ENCODE peak calls at places on chromosomes 4 and X, in five cellular contexts. W is A549, N is ovary, V is GM12891, D is IMR-90. B is an unnamed sample.
A peak's percentile ranks its signal among the peaks of the same experiment; 100 is the strongest.

GRCh38 chrX:10677490-10677889 is 57.1 kb upstream of the MID1 start:
- DNase-seq in W (no peak), N (no peak), V (no peak), D (no peak), B (no peak)

GRCh38 chrX:87265518-87265917 is 252.1 kb upstream of the KLHL4 start:
- DNase-seq in W (no peak), N (no peak), V (no peak), D (no peak), B (no peak)

GRCh38 chrX:68732906-68733493 is 85.5 kb downstream of the STARD8 start:
- DNase-seq in W (peak; percentile 38), N (peak; percentile 26), V (no peak), D (peak; percentile 31), B (no peak)

GRCh38 chr4:87153078-87153477 is 67.3 kb downstream of the KLHL8 start:
- DNase-seq in W (no peak), N (no peak), V (no peak), D (no peak), B (no peak)

GRCh38 chr4:156144961-156145360 is 191.3 kb upstream of the CTSO start:
- DNase-seq in W (no peak), N (no peak), V (no peak), D (no peak), B (no peak)

GRCh38 chrX:16560173-16560572 is 89.8 kb upstream of the S100G start:
- DNase-seq in W (no peak), N (no peak), V (no peak), D (no peak), B (no peak)

GRCh38 chrX:84188320-84188834 is 378 bp upstream of the RPS6KA6 start:
- DNase-seq in W (peak; percentile 48), N (peak; percentile 65), V (peak; percentile 0), D (peak; percentile 64), B (no peak)

GRCh38 chrX:114065612-114066178 is 518.2 kb upstream of the HTR2C start:
- DNase-seq in W (no peak), N (no peak), V (no peak), D (no peak), B (no peak)

GRCh38 chrX:148049441-148049840 is 68.3 kb downstream of the FMR1NB start:
- DNase-seq in W (peak; percentile 1), N (no peak), V (no peak), D (peak; percentile 18), B (no peak)

GRCh38 chr4:112765317-112765989 is 128.5 kb downstream of the LARP7 start:
- DNase-seq in W (no peak), N (no peak), V (peak; percentile 30), D (peak; percentile 18), B (no peak)

GRCh38 chrX:154827624-154828408 is 6.6 kb downstream of the SMIM9 start:
- DNase-seq in W (no peak), N (no peak), V (no peak), D (no peak), B (no peak)
- TF ChIP-seq POLR2A in W (no peak), N (no peak), V (no peak), D (no peak), B (no peak)

GRCh38 chr4:8199594-8200301 is 658 bp downstream of the SH3TC1 start:
- DNase-seq in W (peak; percentile 28), N (no peak), V (no peak), D (no peak), B (no peak)

GRCh38 chr4:8198906-8199593 is at the start of gene SH3TC1:
- DNase-seq in W (peak; percentile 86), N (peak; percentile 77), V (peak; percentile 89), D (peak; percentile 86), B (peak; percentile 69)

GRCh38 chr4:8202108-8202507 is 3.0 kb downstream of the SH3TC1 start:
- DNase-seq in W (no peak), N (no peak), V (no peak), D (no peak), B (no peak)

GRCh38 chr4:8201341-8201781 is 2.3 kb downstream of the SH3TC1 start:
- DNase-seq in W (no peak), N (no peak), V (peak; percentile 68), D (no peak), B (no peak)

GRCh38 chr4:8200302-8200975 is 1.3 kb downstream of the SH3TC1 start:
- DNase-seq in W (no peak), N (no peak), V (no peak), D (peak; percentile 31), B (peak; percentile 63)
- TF ChIP-seq POLR2A in W (no peak), N (no peak), V (no peak), D (no peak), B (peak; percentile 31)

DNA sequence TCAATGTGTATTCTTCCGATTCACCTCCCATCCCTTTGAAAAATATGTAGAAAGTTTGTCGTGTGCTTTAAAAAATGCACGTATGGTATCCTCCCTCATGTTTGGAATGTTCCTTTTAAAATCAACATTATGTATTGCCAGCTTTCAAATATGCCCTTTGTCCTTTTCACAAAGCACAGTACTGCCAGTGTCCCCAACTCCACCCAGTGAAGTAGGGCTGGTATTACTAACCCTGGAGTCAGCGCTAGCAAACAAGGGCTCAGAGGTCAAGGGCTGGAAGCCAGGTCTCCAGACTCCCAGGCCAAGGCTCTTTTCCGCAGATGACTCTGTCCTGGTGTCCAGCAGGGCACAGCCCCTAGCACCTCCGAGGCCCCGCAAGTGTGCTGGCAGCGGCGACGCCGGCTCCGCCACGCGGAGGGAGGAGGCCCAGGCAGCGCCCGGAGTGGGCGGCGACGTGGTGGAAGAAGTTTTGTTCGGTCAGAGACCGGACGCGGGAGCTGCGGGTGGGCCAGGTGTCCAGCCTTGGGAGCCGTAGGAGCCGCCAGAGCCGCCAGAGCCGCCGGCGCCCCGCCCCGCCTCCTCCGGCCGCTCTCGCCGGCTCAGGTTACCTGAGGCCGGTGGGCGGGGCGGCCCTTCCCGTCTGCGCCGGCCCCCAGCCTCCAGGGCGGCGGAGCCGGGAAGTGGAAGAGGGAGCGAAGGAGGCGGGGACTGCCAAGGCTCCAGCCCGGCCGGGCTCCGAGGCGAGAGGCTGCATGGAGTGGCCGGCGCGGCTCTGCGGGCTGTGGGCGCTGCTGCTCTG is at the start of gene IL13RA1:
- DNase-seq in W (peak; percentile 74), N (peak; percentile 76), V (no peak), D (peak; percentile 76), B (peak; percentile 46)
- TF ChIP-seq POLR2A in W (peak; percentile 65), N (peak; percentile 49), V (no peak), D (peak; percentile 77), B (peak; percentile 66)

DNA sequence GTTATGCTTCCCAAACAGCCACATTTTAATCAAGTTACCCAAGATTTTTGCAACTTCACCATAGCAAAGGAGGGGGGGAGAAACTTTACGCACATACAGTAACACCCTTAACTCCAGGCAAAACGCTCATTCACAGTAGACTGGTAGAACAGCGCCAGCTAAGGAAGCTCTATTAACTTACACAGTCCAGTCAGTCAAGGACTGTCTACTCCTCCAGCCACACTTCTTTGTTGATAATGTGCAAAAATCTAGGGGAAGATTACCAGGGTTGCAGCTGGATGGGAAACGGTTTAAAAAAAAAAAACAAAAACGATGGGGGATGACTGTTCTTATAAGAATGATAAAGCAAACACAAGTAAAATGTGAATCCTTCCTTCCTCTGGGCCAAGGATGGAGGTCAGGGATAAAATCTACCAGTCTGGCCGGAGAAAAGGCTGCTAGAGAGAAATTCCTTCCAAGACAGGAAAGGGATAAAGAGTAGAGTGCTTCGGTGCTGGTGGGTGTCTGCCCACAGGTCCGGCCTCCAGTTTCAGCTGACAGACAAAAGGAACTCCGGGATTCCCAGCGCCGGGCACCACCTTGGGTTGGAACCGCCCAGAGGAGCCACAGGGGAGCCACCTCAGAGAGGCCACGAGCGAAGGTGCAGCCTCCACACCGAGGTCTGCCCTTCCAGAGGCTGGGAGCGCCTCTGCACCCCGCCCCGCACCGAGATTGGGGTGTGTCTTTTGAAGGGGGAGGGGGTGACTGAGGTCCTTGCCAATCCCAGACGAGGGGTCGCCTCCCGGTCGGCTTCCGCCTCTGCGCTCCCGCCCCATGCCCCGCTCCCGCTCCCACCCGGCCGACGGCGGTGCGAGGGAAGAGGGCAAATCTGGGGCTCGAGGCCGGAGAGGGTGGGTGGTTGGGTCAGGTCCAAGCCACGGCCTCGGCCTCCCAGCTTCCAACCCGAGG is 789 bp downstream of the ANKRD50 start:
- DNase-seq in W (peak; percentile 66), N (no peak), V (peak; percentile 13), D (peak; percentile 79), B (peak; percentile 24)
- TF ChIP-seq POLR2A in W (no peak), N (no peak), V (no peak), D (peak; percentile 39), B (no peak)

GRCh38 chr4:185305979-185306442 is 89.7 kb downstream of the LRP2BP start:
- DNase-seq in W (no peak), N (no peak), V (no peak), D (peak; percentile 97), B (no peak)
- TF ChIP-seq POLR2A in W (no peak), N (no peak), V (peak; percentile 60), D (no peak), B (no peak)

GRCh38 chr4:186726440-186727148 is 2.9 kb upstream of the FAT1 start:
- DNase-seq in W (peak; percentile 53), N (peak; percentile 60), V (no peak), D (peak; percentile 80), B (no peak)
- TF ChIP-seq POLR2A in W (peak; percentile 82), N (no peak), V (no peak), D (peak; percentile 91), B (peak; percentile 55)

GRCh38 chr4:145938618-145939177 is at the start of gene ZNF827:
- DNase-seq in W (no peak), N (peak; percentile 66), V (no peak), D (peak; percentile 74), B (peak; percentile 34)
- TF ChIP-seq POLR2A in W (peak; percentile 25), N (peak; percentile 33), V (peak; percentile 31), D (no peak), B (peak; percentile 52)